ENCODE peak calls at places on chromosomes 12 and 14, in seven cellular contexts. L, B, I, U, O, Q and K are unnamed samples. For H3K9me3 and H3K4me1, the result is how much of the 10 kb centered on the place peaks cover.

GRCh38 chr14:79571361-79571760 is 639.9 kb downstream of the DIO2 start:
- DNase-seq in L (no peak), B (no peak), I (no peak), U (no peak), O (no peak), Q (no peak), K (no peak)

GRCh38 chr14:65803886-65804285 is 391.4 kb downstream of the FUT8 start:
- DNase-seq in L (no peak), B (no peak), I (no peak), U (no peak), O (no peak), Q (no peak), K (no peak)

GRCh38 chr12:90520002-90520734 is 434.8 kb downstream of the CCER1 start:
- DNase-seq in L (no peak), B (no peak), I (no peak), U (no peak), O (no peak), Q (no peak), K (no peak)

GRCh38 chr12:13340149-13340548 is 143.6 kb downstream of the EMP1 start:
- DNase-seq in L (no peak), B (no peak), I (peak), U (no peak), O (no peak), Q (no peak), K (no peak)

GRCh38 chr12:50901685-50902113 is 50.6 kb upstream of the HIGD1C start:
- DNase-seq in L (no peak), B (no peak), I (no peak), U (no peak), O (no peak), Q (no peak), K (no peak)

GRCh38 chr12:119156401-119156800 is 22.3 kb upstream of the HSPB8 start:
- DNase-seq in L (no peak), B (no peak), I (no peak), U (no peak), O (no peak), Q (no peak), K (no peak)

GRCh38 chr12:131052891-131053290 is 99.2 kb downstream of the ADGRD1 start:
- DNase-seq in L (no peak), B (no peak), I (no peak), U (no peak), O (peak), Q (no peak), K (no peak)

GRCh38 chr12:111447571-111448265 is 42.0 kb downstream of the SH2B3 start:
- DNase-seq in L (no peak), B (peak), I (no peak), U (no peak), O (no peak), Q (peak), K (no peak)

GRCh38 chr12:65532744-65533143 is 254.3 kb downstream of the MSRB3 start:
- DNase-seq in L (no peak), B (peak), I (peak), U (no peak), O (no peak), Q (no peak), K (no peak)

GRCh38 chr12:6038160-6038559 is 86.3 kb downstream of the VWF start:
- DNase-seq in L (peak), B (no peak), I (peak), U (peak), O (no peak), Q (peak), K (no peak)

GRCh38 chr12:49428652-49429549 is 61.6 kb downstream of the SPATS2 start:
- DNase-seq in L (no peak), B (no peak), I (peak), U (no peak), O (no peak), Q (no peak), K (no peak)

GRCh38 chr12:810635-811415 is 58.4 kb downstream of the WNK1 start:
- DNase-seq in L (no peak), B (no peak), I (no peak), U (no peak), O (no peak), Q (no peak), K (no peak)

GRCh38 chr14:90883197-90883596 is 67.0 kb upstream of the TTC7B start:
- DNase-seq in L (no peak), B (no peak), I (no peak), U (no peak), O (no peak), Q (no peak), K (no peak)

GRCh38 chr14:59127437-59127732 is 61.1 kb upstream of the DAAM1 start:
- DNase-seq in L (no peak), B (no peak), I (no peak), U (no peak), O (no peak), Q (no peak), K (no peak)

GRCh38 chr12:65867428-65867827 is 43.1 kb downstream of the HMGA2 start:
- DNase-seq in L (no peak), B (no peak), I (peak), U (no peak), O (no peak), Q (no peak), K (no peak)

GRCh38 chr14:100982764-100983163 is 79.2 kb upstream of the RTL1 start:
- DNase-seq in L (no peak), B (no peak), I (peak), U (no peak), O (no peak), Q (no peak), K (no peak)

GRCh38 chr12:57965766-57966165 is 24.4 kb downstream of the ATP23 start:
- DNase-seq in L (no peak), B (peak), I (peak), U (no peak), O (no peak), Q (no peak), K (no peak)

GRCh38 chr14:105853089-105853906 is 326.9 kb downstream of the TMEM121 start:
- DNase-seq in L (no peak), B (peak), I (no peak), U (no peak), O (peak), Q (no peak), K (no peak)

GRCh38 chr14:105855893-105856675 is 329.7 kb downstream of the TMEM121 start:
- DNase-seq in L (no peak), B (peak), I (no peak), U (no peak), O (peak), Q (no peak), K (no peak)

GRCh38 chr14:105853907-105854599 is 327.7 kb downstream of the TMEM121 start:
- DNase-seq in L (no peak), B (peak), I (no peak), U (no peak), O (peak), Q (no peak), K (no peak)

GRCh38 chr14:105855246-105855892 is 329.0 kb downstream of the TMEM121 start:
- DNase-seq in L (no peak), B (peak), I (no peak), U (no peak), O (peak), Q (no peak), K (no peak)

DNA sequence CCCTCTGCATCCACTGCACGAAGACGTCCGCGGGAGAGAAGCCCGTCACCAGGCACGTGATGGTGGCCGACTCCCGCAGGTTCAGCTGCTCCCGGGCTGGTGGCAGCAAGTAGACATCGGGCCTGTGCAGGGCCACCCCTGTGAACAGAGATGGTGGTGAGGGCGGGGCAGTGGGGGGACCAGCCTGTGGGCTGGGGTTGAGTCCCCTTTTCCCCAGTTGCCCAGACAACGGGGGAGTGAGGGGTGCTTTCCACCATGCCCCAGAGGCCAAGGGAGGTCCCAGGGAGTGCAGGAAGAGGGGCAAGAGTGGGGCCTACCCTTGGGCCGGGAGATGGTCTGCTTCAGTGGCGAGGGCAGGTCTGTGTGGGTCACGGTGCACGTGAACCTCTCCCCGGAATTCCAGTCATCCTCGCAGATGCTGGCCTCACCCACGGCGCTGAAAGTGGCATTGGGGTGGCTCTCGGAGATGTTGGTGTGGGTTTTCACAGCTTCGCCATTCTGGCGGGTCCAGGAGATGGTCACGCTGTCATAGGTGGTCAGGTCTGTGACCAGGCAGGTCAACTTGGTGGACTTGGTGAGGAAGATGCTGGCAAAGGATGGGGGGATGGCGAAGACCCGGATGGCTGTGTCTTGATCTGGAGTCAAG is 328.3 kb downstream of the TMEM121 start:
- DNase-seq in L (no peak), B (peak), I (no peak), U (no peak), O (no peak), Q (no peak), K (no peak)
- H3K9me3 ChIP-seq in L (under half), B (under half), I (under half), U (under half), O (under half), Q (under half), K (under half)

GRCh38 chr12:85720308-85721033 is 115.7 kb downstream of the RASSF9 start:
- DNase-seq in L (no peak), B (no peak), I (no peak), U (no peak), O (no peak), Q (no peak), K (no peak)

GRCh38 chr12:85725991-85726390 is 110.2 kb downstream of the RASSF9 start:
- DNase-seq in L (no peak), B (no peak), I (no peak), U (no peak), O (no peak), Q (no peak), K (no peak)
- H3K4me1 ChIP-seq in L (under half), B (under half), I (under half), U (under half), O (under half), Q (under half), K (under half)

GRCh38 chr14:84095796-84096195 is 1434.1 kb upstream of the FLRT2 start:
- DNase-seq in L (no peak), B (no peak), I (no peak), U (no peak), O (no peak), Q (no peak), K (no peak)

DNA sequence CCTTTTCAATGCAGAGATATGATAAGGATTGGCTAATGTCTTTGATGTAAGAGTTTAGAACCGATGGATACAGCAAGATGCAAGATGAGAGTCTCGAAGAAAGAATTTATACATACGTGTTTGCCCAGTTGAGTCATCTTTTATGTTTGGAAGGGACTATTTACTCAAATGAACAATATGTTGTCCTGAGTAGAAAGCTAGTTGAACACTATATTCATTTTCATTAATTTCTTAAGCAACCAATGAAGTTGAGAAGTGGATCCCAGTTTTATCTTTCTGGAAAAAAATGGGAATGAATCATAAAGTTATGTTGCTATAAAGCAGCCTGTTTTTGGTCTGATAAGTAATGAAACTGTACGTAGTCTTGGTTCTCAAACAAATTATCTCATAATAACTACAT is 1431.7 kb upstream of the FLRT2 start:
- DNase-seq in L (no peak), B (no peak), I (peak), U (no peak), O (no peak), Q (no peak), K (no peak)
- H3K9me3 ChIP-seq in L (under half), B (under half), I (under half), U (under half), O (under half), Q (under half), K (under half)

GRCh38 chr14:94328196-94328595 is 5.1 kb upstream of the SERPINA6 start:
- DNase-seq in L (no peak), B (no peak), I (no peak), U (no peak), O (no peak), Q (no peak), K (no peak)
- H3K4me1 ChIP-seq in L (under half), B (under half), I (under half), U (under half), O (under half), Q (under half), K (under half)

DNA sequence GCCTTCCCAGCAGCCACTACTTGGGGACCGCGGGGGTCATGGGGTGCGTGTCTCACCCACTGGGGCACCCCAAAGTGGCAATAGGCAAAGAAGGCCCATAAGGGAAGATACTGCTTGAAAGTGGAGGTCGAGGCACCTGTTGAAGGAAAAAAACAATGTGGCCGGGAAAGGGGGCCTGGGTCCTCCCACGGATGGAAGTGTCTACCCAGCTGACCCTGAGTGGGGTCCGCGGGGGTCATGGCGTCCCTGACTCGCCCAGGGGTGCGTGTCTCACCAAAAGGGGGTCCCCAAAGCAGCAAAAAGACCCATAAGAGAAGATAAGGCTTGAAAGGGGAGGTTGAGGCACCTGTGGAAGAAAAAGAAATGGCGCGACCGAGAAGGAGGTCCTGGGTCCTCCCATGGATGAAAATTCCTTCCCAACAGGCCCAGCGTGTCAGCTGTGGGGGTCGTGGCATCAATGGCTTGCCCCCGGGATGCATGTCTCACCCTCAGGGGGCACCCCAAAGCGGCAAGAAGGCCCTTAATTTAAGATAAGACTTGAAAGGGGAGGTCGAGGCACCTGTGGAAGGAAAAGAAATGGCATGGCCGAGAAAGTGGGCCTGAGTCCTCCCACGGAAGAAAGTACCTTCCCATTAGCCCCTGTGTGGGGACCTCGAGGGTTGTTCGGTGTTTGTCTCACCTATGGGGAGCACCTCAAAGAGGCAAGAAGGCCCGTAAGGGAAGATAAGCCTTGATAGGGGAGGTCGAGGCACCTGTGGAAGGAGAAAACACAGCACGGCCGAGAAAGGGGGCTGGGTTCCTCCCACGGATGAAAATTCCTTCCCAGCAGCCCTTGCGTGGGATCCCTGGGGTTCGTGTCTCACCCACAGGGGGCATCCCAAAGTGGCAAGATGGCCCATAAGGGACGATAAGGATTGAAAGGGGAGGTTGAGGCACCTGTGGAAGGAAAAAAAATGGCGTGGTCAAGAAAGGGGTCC is 266.0 kb downstream of the ALG10 start:
- DNase-seq in L (no peak), B (no peak), I (no peak), U (no peak), O (no peak), Q (no peak), K (no peak)
- H3K9me3 ChIP-seq in L (under half), B (under half), I (under half), U (under half), O (half or more), Q (half or more), K (under half)